ENCODE peak calls at places on chromosomes 11 and 22, in nine cellular contexts. One of them, this sample, is unnamed.

GRCh38 chr11:350723-351255 is 18.5 kb upstream of the B4GALNT4 start:
- DNase-seq in HFFc6: peak
- DNase-seq in fibroblast of mammary gland: no peak
- DNase-seq in activated T-cell treated with anti-CD3 and anti-CD28 coated beads for 1 hour: no peak
- DNase-seq in iPS DF 6.9: no peak
- DNase-seq in KG1: no peak
- DNase-seq in hypothalamus: no peak
- DNase-seq in GM12864: no peak
- DNase-seq in RWPE1: no peak
- DNase-seq in this sample: no peak

GRCh38 chr11:18490319-18490718 is 34.7 kb downstream of the LDHAL6A start:
- DNase-seq in hypothalamus: no peak
- DNase-seq in iPS DF 6.9: no peak
- DNase-seq in KG1: no peak
- DNase-seq in fibroblast of mammary gland: peak
- DNase-seq in activated T-cell treated with anti-CD3 and anti-CD28 coated beads for 1 hour: no peak
- DNase-seq in RWPE1: no peak
- DNase-seq in HFFc6: no peak
- DNase-seq in GM12864: no peak
- DNase-seq in this sample: no peak

GRCh38 chr11:72750086-72750485 is 2.1 kb downstream of the ARAP1 start:
- DNase-seq in GM12864: no peak
- DNase-seq in HFFc6: no peak
- DNase-seq in iPS DF 6.9: no peak
- DNase-seq in hypothalamus: peak
- DNase-seq in activated T-cell treated with anti-CD3 and anti-CD28 coated beads for 1 hour: no peak
- DNase-seq in RWPE1: no peak
- DNase-seq in KG1: no peak
- DNase-seq in fibroblast of mammary gland: no peak
- DNase-seq in this sample: no peak

GRCh38 chr11:11243790-11244469 is 109.1 kb downstream of the CSNK2A3 start:
- DNase-seq in activated T-cell treated with anti-CD3 and anti-CD28 coated beads for 1 hour: no peak
- DNase-seq in GM12864: no peak
- DNase-seq in hypothalamus: no peak
- DNase-seq in HFFc6: peak
- DNase-seq in RWPE1: peak
- DNase-seq in iPS DF 6.9: no peak
- DNase-seq in fibroblast of mammary gland: no peak
- DNase-seq in KG1: no peak
- DNase-seq in this sample: no peak

GRCh38 chr22:17077255-17077654 is 7.5 kb upstream of the IL17RA start:
- DNase-seq in GM12864: no peak
- DNase-seq in hypothalamus: no peak
- DNase-seq in fibroblast of mammary gland: peak
- DNase-seq in KG1: no peak
- DNase-seq in activated T-cell treated with anti-CD3 and anti-CD28 coated beads for 1 hour: no peak
- DNase-seq in RWPE1: no peak
- DNase-seq in HFFc6: peak
- DNase-seq in iPS DF 6.9: no peak
- DNase-seq in this sample: peak

GRCh38 chr11:73423506-73423905 is 47.3 kb downstream of the RELT start:
- DNase-seq in iPS DF 6.9: no peak
- DNase-seq in GM12864: no peak
- DNase-seq in hypothalamus: no peak
- DNase-seq in RWPE1: peak
- DNase-seq in HFFc6: no peak
- DNase-seq in KG1: no peak
- DNase-seq in fibroblast of mammary gland: no peak
- DNase-seq in activated T-cell treated with anti-CD3 and anti-CD28 coated beads for 1 hour: no peak
- DNase-seq in this sample: no peak

GRCh38 chr11:63240098-63240497 is 3.3 kb downstream of the SLC22A25 start:
- DNase-seq in iPS DF 6.9: no peak
- DNase-seq in RWPE1: no peak
- DNase-seq in activated T-cell treated with anti-CD3 and anti-CD28 coated beads for 1 hour: no peak
- DNase-seq in GM12864: no peak
- DNase-seq in fibroblast of mammary gland: no peak
- DNase-seq in KG1: no peak
- DNase-seq in HFFc6: no peak
- DNase-seq in hypothalamus: no peak
- DNase-seq in this sample: no peak

GRCh38 chr11:75468534-75469340 is 35.7 kb upstream of the KLHL35 start:
- DNase-seq in RWPE1: no peak
- DNase-seq in activated T-cell treated with anti-CD3 and anti-CD28 coated beads for 1 hour: no peak
- DNase-seq in iPS DF 6.9: no peak
- DNase-seq in fibroblast of mammary gland: peak
- DNase-seq in HFFc6: no peak
- DNase-seq in GM12864: no peak
- DNase-seq in KG1: no peak
- DNase-seq in hypothalamus: no peak
- DNase-seq in this sample: peak

GRCh38 chr11:109018639-109019038 is 353.8 kb downstream of the DDX10 start:
- DNase-seq in HFFc6: no peak
- DNase-seq in GM12864: no peak
- DNase-seq in KG1: no peak
- DNase-seq in fibroblast of mammary gland: no peak
- DNase-seq in activated T-cell treated with anti-CD3 and anti-CD28 coated beads for 1 hour: no peak
- DNase-seq in RWPE1: no peak
- DNase-seq in hypothalamus: no peak
- DNase-seq in iPS DF 6.9: no peak
- DNase-seq in this sample: no peak

GRCh38 chr11:121964591-121964990 is 151.4 kb downstream of the BLID start:
- DNase-seq in iPS DF 6.9: no peak
- DNase-seq in HFFc6: peak
- DNase-seq in KG1: no peak
- DNase-seq in hypothalamus: no peak
- DNase-seq in GM12864: no peak
- DNase-seq in fibroblast of mammary gland: peak
- DNase-seq in activated T-cell treated with anti-CD3 and anti-CD28 coated beads for 1 hour: no peak
- DNase-seq in RWPE1: peak
- DNase-seq in this sample: peak

GRCh38 chr22:25841775-25842174 is 99.8 kb downstream of the MYO18B start:
- DNase-seq in GM12864: no peak
- DNase-seq in iPS DF 6.9: no peak
- DNase-seq in KG1: no peak
- DNase-seq in fibroblast of mammary gland: no peak
- DNase-seq in HFFc6: no peak
- DNase-seq in RWPE1: no peak
- DNase-seq in hypothalamus: no peak
- DNase-seq in activated T-cell treated with anti-CD3 and anti-CD28 coated beads for 1 hour: no peak
- DNase-seq in this sample: no peak

GRCh38 chr11:1547467-1548098 is 24.5 kb downstream of the DUSP8 start:
- DNase-seq in activated T-cell treated with anti-CD3 and anti-CD28 coated beads for 1 hour: no peak
- DNase-seq in fibroblast of mammary gland: no peak
- DNase-seq in iPS DF 6.9: no peak
- DNase-seq in hypothalamus: no peak
- DNase-seq in GM12864: no peak
- DNase-seq in KG1: no peak
- DNase-seq in RWPE1: no peak
- DNase-seq in HFFc6: no peak
- DNase-seq in this sample: no peak

GRCh38 chr11:579830-580601 is 3.7 kb downstream of the PHRF1 start:
- DNase-seq in iPS DF 6.9: no peak
- DNase-seq in fibroblast of mammary gland: peak
- DNase-seq in hypothalamus: no peak
- DNase-seq in RWPE1: no peak
- DNase-seq in KG1: no peak
- DNase-seq in HFFc6: no peak
- DNase-seq in GM12864: no peak
- DNase-seq in activated T-cell treated with anti-CD3 and anti-CD28 coated beads for 1 hour: no peak
- DNase-seq in this sample: no peak

This sample was measured in hepatic stellate cell.